ENCODE peak calls at places on chromosomes 4 and X, in six cellular contexts. H is PC-9, U is right atrium auricular region, P is fibroblast of lung, X is caudate nucleus, G is mammary epithelial cell. T is an unnamed sample.

GRCh38 chr4:6504900-6505496 is 32.6 kb upstream of the PPP2R2C start:
- DNase-seq in H (no peak), U (no peak), P (no peak), X (no peak), G (no peak), T (no peak)

GRCh38 chr4:176957353-176958118 is 164.8 kb upstream of the VEGFC start:
- DNase-seq in H (no peak), U (no peak), P (no peak), X (no peak), G (no peak), T (no peak)

GRCh38 chr4:58825278-58825677 is 1715.1 kb upstream of the IGFBP7 start:
- DNase-seq in H (no peak), U (no peak), P (no peak), X (no peak), G (no peak), T (no peak)

GRCh38 chr4:174764105-174764729 is 64.8 kb downstream of the GLRA3 start:
- DNase-seq in H (no peak), U (no peak), P (peak; percentile 68), X (no peak), G (peak; percentile 14), T (no peak)

GRCh38 chr4:87882321-87882720 is 49.6 kb downstream of the MEPE start:
- DNase-seq in H (no peak), U (no peak), P (peak; percentile 9), X (no peak), G (no peak), T (no peak)

GRCh38 chr4:24644983-24645764 is 60.8 kb upstream of the DHX15 start:
- DNase-seq in H (no peak), U (no peak), P (peak; percentile 52), X (no peak), G (no peak), T (no peak)

GRCh38 chrX:97863261-97863660 is 979.6 kb downstream of the RPA4 start:
- DNase-seq in H (no peak), U (no peak), P (no peak), X (no peak), G (no peak), T (no peak)

GRCh38 chr4:80812145-80812544 is 218.4 kb upstream of the BMP3 start:
- DNase-seq in H (no peak), U (no peak), P (no peak), X (no peak), G (no peak), T (no peak)

GRCh38 chr4:24845132-24845531 is 49.8 kb downstream of the SOD3 start:
- DNase-seq in H (no peak), U (no peak), P (no peak), X (no peak), G (no peak), T (no peak)

GRCh38 chr4:109560687-109561452 is 824 bp downstream of the MCUB start:
- DNase-seq in H (no peak), U (peak; percentile 74), P (peak; percentile 70), X (peak; percentile 5), G (peak; percentile 76), T (peak; percentile 85)

GRCh38 chrX:54479471-54480122 is 16.4 kb downstream of the FGD1 start:
- DNase-seq in H (no peak), U (no peak), P (no peak), X (no peak), G (no peak), T (no peak)

GRCh38 chr4:110480031-110480549 is 4.1 kb downstream of the ENPEP start:
- DNase-seq in H (no peak), U (no peak), P (peak; percentile 99), X (no peak), G (peak; percentile 4), T (no peak)

GRCh38 chr4:82893942-82894341 is 3.0 kb upstream of the SEC31A start:
- DNase-seq in H (no peak), U (no peak), P (no peak), X (no peak), G (no peak), T (no peak)

GRCh38 chr4:82900016-82900334 is 560 bp upstream of the THAP9 start:
- DNase-seq in H (no peak), U (no peak), P (no peak), X (no peak), G (no peak), T (no peak)

GRCh38 chr4:82899339-82899738 is 1.2 kb upstream of the THAP9 start:
- DNase-seq in H (no peak), U (no peak), P (no peak), X (no peak), G (no peak), T (no peak)

GRCh38 chr4:82898322-82899243 is 2.0 kb upstream of the THAP9 start:
- DNase-seq in H (peak; percentile 32), U (no peak), P (peak; percentile 82), X (no peak), G (peak; percentile 56), T (peak; percentile 52)

DNA sequence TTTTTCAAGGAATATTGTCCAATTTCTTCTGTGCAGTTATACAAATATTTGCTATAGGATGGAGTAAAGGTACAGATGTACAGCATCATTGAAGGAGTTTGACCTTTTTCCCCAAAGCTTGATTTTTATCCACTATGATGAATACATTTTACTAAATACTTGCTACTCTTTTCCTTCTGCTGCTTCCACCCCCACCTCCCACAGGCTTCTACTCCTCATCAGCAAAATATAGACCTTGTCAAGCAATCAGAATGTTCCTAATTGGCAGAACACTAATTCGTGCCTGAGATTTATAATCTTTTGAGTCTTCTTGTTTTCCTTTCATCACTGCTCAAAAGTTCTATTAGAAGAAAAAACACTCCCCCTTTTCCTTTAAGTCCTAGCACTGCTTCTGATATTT is 3.8 kb upstream of the THAP9 start:
- DNase-seq in H (no peak), U (no peak), P (no peak), X (no peak), G (no peak), T (no peak)
- H3K27ac ChIP-seq in H (no peak overlapping the region), U (no peak overlapping the region), P (no peak overlapping the region), X (no peak overlapping the region), G (no peak overlapping the region), T (peak overlapping the region; percentile 44)

DNA sequence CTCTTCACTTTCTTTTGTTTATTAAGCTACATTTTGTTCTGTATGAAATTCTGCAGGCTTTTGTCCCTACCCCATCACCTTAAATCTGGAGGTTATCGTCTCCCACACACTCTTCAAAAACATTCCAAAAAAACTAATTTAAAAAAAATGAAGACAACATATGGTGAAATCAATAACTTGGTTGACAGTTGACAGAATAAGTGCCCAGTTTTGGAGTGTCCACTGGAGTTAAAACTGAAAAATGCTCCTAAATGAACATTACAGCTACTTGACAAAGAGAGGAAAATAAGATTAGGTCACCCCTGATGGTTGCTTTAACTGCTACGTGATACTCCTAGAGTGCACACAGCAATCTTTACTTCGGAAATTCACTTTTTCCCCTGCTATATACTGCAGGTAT is 618 bp upstream of the ZNF827 start:
- DNase-seq in H (no peak), U (no peak), P (peak; percentile 20), X (no peak), G (peak; percentile 22), T (no peak)
- H3K27ac ChIP-seq in H (peak overlapping the region; percentile 80), U (no peak overlapping the region), P (peak overlapping the region; percentile 55), X (no peak overlapping the region), G (peak overlapping the region; percentile 28), T (no peak overlapping the region)

GRCh38 chr4:139392797-139393196 is 61.1 kb upstream of the RAB33B start:
- DNase-seq in H (no peak), U (no peak), P (no peak), X (no peak), G (peak; percentile 8), T (no peak)
- H3K27ac ChIP-seq in H (no peak overlapping the region), U (no peak overlapping the region), P (no peak overlapping the region), X (no peak overlapping the region), G (no peak overlapping the region), T (no peak overlapping the region)

GRCh38 chr4:76055005-76055404 is 19.1 kb upstream of the CXCL11 start:
- DNase-seq in H (no peak), U (no peak), P (no peak), X (no peak), G (no peak), T (no peak)
- H3K27ac ChIP-seq in H (no peak overlapping the region), U (no peak overlapping the region), P (no peak overlapping the region), X (no peak overlapping the region), G (no peak overlapping the region), T (no peak overlapping the region)